ENCODE peak calls at places on chromosomes 5 and 9, in nine cellular contexts. One of them, this sample, is unnamed.

GRCh38 chr9:127122176-127123151 is at the start of gene ANGPTL2:
- DNase-seq in cardiac fibroblast: peak
- DNase-seq in fibroblast of lung: peak
- DNase-seq in endodermal cell: peak
- DNase-seq in neural progenitor cell: peak
- DNase-seq in tibial nerve: peak
- DNase-seq in A549: no peak
- DNase-seq in kidney: peak
- DNase-seq in brain microvascular endothelial cell: peak
- DNase-seq in this sample: peak

GRCh38 chr5:151219789-151220188 is 4.1 kb downstream of the CCDC69 start:
- DNase-seq in cardiac fibroblast: peak
- DNase-seq in fibroblast of lung: no peak
- DNase-seq in endodermal cell: peak
- DNase-seq in neural progenitor cell: no peak
- DNase-seq in tibial nerve: no peak
- DNase-seq in A549: no peak
- DNase-seq in kidney: no peak
- DNase-seq in brain microvascular endothelial cell: no peak
- DNase-seq in this sample: no peak

GRCh38 chr5:125045647-125046046 is 299.2 kb upstream of the ZNF608 start:
- DNase-seq in cardiac fibroblast: no peak
- DNase-seq in fibroblast of lung: no peak
- DNase-seq in endodermal cell: no peak
- DNase-seq in neural progenitor cell: no peak
- DNase-seq in tibial nerve: no peak
- DNase-seq in A549: peak
- DNase-seq in kidney: no peak
- DNase-seq in brain microvascular endothelial cell: no peak
- DNase-seq in this sample: no peak

GRCh38 chr5:169706758-169707450 is 69.8 kb downstream of the DOCK2 start:
- DNase-seq in cardiac fibroblast: peak
- DNase-seq in fibroblast of lung: peak
- DNase-seq in endodermal cell: no peak
- DNase-seq in neural progenitor cell: no peak
- DNase-seq in tibial nerve: no peak
- DNase-seq in A549: peak
- DNase-seq in kidney: no peak
- DNase-seq in brain microvascular endothelial cell: peak
- DNase-seq in this sample: peak

GRCh38 chr5:43182421-43182820 is 9.6 kb upstream of the NIM1K start:
- DNase-seq in cardiac fibroblast: no peak
- DNase-seq in fibroblast of lung: no peak
- DNase-seq in endodermal cell: no peak
- DNase-seq in neural progenitor cell: no peak
- DNase-seq in tibial nerve: no peak
- DNase-seq in A549: no peak
- DNase-seq in kidney: no peak
- DNase-seq in brain microvascular endothelial cell: no peak
- DNase-seq in this sample: no peak

GRCh38 chr9:87793292-87793691 is 67.4 kb downstream of the CTSL start:
- DNase-seq in cardiac fibroblast: peak
- DNase-seq in fibroblast of lung: peak
- DNase-seq in endodermal cell: no peak
- DNase-seq in neural progenitor cell: no peak
- DNase-seq in tibial nerve: peak
- DNase-seq in A549: peak
- DNase-seq in kidney: no peak
- DNase-seq in brain microvascular endothelial cell: peak
- DNase-seq in this sample: no peak

GRCh38 chr5:179378116-179378440 is 32.8 kb upstream of the ADAMTS2 start:
- DNase-seq in cardiac fibroblast: no peak
- DNase-seq in fibroblast of lung: no peak
- DNase-seq in endodermal cell: peak
- DNase-seq in neural progenitor cell: no peak
- DNase-seq in tibial nerve: no peak
- DNase-seq in A549: no peak
- DNase-seq in kidney: peak
- DNase-seq in brain microvascular endothelial cell: no peak
- DNase-seq in this sample: no peak

GRCh38 chr9:20835364-20836286 is 151.6 kb downstream of the FOCAD start:
- DNase-seq in cardiac fibroblast: peak
- DNase-seq in fibroblast of lung: peak
- DNase-seq in endodermal cell: no peak
- DNase-seq in neural progenitor cell: no peak
- DNase-seq in tibial nerve: no peak
- DNase-seq in A549: peak
- DNase-seq in kidney: no peak
- DNase-seq in brain microvascular endothelial cell: peak
- DNase-seq in this sample: no peak

GRCh38 chr9:27536168-27536567 is 6.6 kb upstream of the MOB3B start:
- DNase-seq in cardiac fibroblast: no peak
- DNase-seq in fibroblast of lung: no peak
- DNase-seq in endodermal cell: no peak
- DNase-seq in neural progenitor cell: no peak
- DNase-seq in tibial nerve: no peak
- DNase-seq in A549: no peak
- DNase-seq in kidney: no peak
- DNase-seq in brain microvascular endothelial cell: no peak
- DNase-seq in this sample: no peak

GRCh38 chr9:76358628-76359283 is 35.5 kb downstream of the RFK start:
- DNase-seq in cardiac fibroblast: no peak
- DNase-seq in fibroblast of lung: no peak
- DNase-seq in endodermal cell: no peak
- DNase-seq in neural progenitor cell: no peak
- DNase-seq in tibial nerve: no peak
- DNase-seq in A549: no peak
- DNase-seq in kidney: no peak
- DNase-seq in brain microvascular endothelial cell: no peak
- DNase-seq in this sample: no peak

GRCh38 chr5:83509535-83509934 is 38.0 kb downstream of the VCAN start:
- DNase-seq in cardiac fibroblast: peak
- DNase-seq in fibroblast of lung: peak
- DNase-seq in endodermal cell: no peak
- DNase-seq in neural progenitor cell: peak
- DNase-seq in tibial nerve: no peak
- DNase-seq in A549: peak
- DNase-seq in kidney: no peak
- DNase-seq in brain microvascular endothelial cell: no peak
- DNase-seq in this sample: peak

GRCh38 chr9:83220737-83221136 is 157.8 kb upstream of the RASEF start:
- DNase-seq in cardiac fibroblast: peak
- DNase-seq in fibroblast of lung: peak
- DNase-seq in endodermal cell: no peak
- DNase-seq in neural progenitor cell: no peak
- DNase-seq in tibial nerve: no peak
- DNase-seq in A549: no peak
- DNase-seq in kidney: no peak
- DNase-seq in brain microvascular endothelial cell: peak
- DNase-seq in this sample: peak

GRCh38 chr9:98445576-98445975 is 190.1 kb upstream of the TBC1D2 start:
- DNase-seq in cardiac fibroblast: no peak
- DNase-seq in fibroblast of lung: no peak
- DNase-seq in endodermal cell: no peak
- DNase-seq in neural progenitor cell: no peak
- DNase-seq in tibial nerve: no peak
- DNase-seq in A549: no peak
- DNase-seq in kidney: no peak
- DNase-seq in brain microvascular endothelial cell: no peak
- DNase-seq in this sample: no peak

GRCh38 chr5:42543774-42544173 is 120.5 kb downstream of the GHR start:
- DNase-seq in cardiac fibroblast: no peak
- DNase-seq in fibroblast of lung: no peak
- DNase-seq in endodermal cell: no peak
- DNase-seq in neural progenitor cell: no peak
- DNase-seq in tibial nerve: no peak
- DNase-seq in A549: no peak
- DNase-seq in kidney: no peak
- DNase-seq in brain microvascular endothelial cell: no peak
- DNase-seq in this sample: no peak

GRCh38 chr5:130400091-130400490 is 495.8 kb downstream of the CHSY3 start:
- DNase-seq in cardiac fibroblast: peak
- DNase-seq in fibroblast of lung: peak
- DNase-seq in endodermal cell: no peak
- DNase-seq in neural progenitor cell: no peak
- DNase-seq in tibial nerve: no peak
- DNase-seq in A549: peak
- DNase-seq in kidney: no peak
- DNase-seq in brain microvascular endothelial cell: peak
- DNase-seq in this sample: peak

GRCh38 chr9:80501635-80502034 is 929.9 kb downstream of the TLE4 start:
- DNase-seq in cardiac fibroblast: no peak
- DNase-seq in fibroblast of lung: peak
- DNase-seq in endodermal cell: no peak
- DNase-seq in neural progenitor cell: no peak
- DNase-seq in tibial nerve: no peak
- DNase-seq in A549: no peak
- DNase-seq in kidney: no peak
- DNase-seq in brain microvascular endothelial cell: peak
- DNase-seq in this sample: no peak

GRCh38 chr5:36691993-36692392 is 85.6 kb downstream of the SLC1A3 start:
- DNase-seq in cardiac fibroblast: no peak
- DNase-seq in fibroblast of lung: peak
- DNase-seq in endodermal cell: no peak
- DNase-seq in neural progenitor cell: peak
- DNase-seq in tibial nerve: no peak
- DNase-seq in A549: no peak
- DNase-seq in kidney: no peak
- DNase-seq in brain microvascular endothelial cell: no peak
- DNase-seq in this sample: no peak
- H3K4me3 ChIP-seq in cardiac fibroblast: no peak
- H3K4me3 ChIP-seq in fibroblast of lung: no peak
- H3K4me3 ChIP-seq in endodermal cell: no peak
- H3K4me3 ChIP-seq in neural progenitor cell: no peak
- H3K4me3 ChIP-seq in tibial nerve: no peak
- H3K4me3 ChIP-seq in A549: no peak
- H3K4me3 ChIP-seq in kidney: no peak
- H3K4me3 ChIP-seq in brain microvascular endothelial cell: no peak
- H3K4me3 ChIP-seq in this sample: no peak

DNA sequence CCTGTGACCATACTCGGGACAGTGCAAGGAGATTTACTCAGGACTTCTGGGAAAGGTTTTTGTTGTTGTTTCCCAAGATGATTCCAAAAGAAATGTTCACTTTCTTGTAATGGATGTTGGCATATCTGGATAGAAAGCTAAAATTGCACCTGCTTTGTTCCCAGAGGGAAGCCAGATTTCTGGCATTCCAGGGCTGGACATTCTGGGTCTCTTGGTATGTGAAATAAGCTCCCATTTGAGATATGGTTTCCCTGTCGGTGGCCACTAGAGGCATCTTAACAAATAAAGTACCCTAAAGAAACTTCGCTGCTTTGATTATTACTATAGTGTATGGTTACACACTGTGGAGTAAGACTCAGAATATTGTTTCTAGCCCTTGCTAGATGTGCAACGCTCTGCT is 737.3 kb downstream of the BRINP1 start:
- DNase-seq in cardiac fibroblast: no peak
- DNase-seq in fibroblast of lung: no peak
- DNase-seq in endodermal cell: no peak
- DNase-seq in neural progenitor cell: no peak
- DNase-seq in tibial nerve: no peak
- DNase-seq in A549: no peak
- DNase-seq in kidney: no peak
- DNase-seq in brain microvascular endothelial cell: no peak
- DNase-seq in this sample: no peak
- TF ChIP-seq CTCF in cardiac fibroblast: no peak
- TF ChIP-seq CTCF in fibroblast of lung: no peak
- TF ChIP-seq CTCF in endodermal cell: peak
- TF ChIP-seq CTCF in neural progenitor cell: peak
- TF ChIP-seq CTCF in tibial nerve: no peak
- TF ChIP-seq CTCF in A549: no peak
- TF ChIP-seq CTCF in kidney: no peak
- TF ChIP-seq CTCF in brain microvascular endothelial cell: peak
- TF ChIP-seq CTCF in this sample: no peak

DNA sequence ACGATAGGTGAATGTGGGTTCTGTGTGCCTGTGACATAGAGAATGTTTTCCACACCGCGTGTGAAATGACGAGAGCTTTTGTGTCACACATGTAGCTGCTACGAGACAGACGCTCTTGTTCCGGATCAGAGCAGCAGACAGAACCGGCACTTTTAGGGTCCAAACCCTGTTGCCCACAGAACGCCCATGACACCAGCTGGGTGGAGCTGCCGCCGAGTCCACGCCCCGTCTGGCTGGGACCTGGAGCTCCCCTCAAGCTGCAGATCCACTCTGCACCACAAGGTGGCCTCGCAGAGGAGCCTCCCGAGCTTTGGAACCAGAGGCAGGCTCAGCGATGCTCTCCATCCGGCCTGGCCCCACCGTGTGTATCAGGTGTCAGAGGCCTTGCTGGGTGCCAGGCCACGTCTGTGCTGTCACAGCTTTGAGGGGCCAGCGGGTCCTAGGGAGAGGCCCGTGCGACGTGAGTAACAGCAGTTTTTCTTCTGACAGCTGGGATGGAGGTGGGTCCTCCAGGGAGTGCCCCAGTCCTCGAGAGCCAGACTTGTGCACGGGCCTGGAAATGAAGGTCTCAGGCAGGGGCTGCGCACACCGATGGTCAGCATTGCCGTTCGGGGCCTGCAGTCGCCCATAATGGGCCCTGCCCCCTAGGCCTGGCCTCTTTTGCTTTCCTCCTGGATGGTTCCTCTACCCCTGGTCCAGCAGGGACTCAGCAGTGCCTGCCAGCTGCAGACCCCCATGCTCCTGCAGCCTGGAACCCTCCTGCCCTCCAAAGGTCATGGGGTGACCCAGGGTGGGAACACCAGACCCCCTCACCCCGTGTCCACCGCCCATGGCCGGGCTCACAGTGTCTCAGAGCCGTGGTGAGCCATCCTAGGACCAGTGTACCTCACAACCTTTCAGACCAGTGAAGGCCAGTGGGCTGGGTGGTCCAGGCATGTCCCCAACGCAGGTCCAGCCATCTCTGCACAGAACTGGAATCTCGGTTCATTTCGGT is 2.5 kb upstream of the LRRC14B start:
- DNase-seq in cardiac fibroblast: peak
- DNase-seq in fibroblast of lung: peak
- DNase-seq in endodermal cell: peak
- DNase-seq in neural progenitor cell: peak
- DNase-seq in tibial nerve: peak
- DNase-seq in A549: peak
- DNase-seq in kidney: peak
- DNase-seq in brain microvascular endothelial cell: peak
- DNase-seq in this sample: peak
- H3K4me3 ChIP-seq in cardiac fibroblast: no peak
- H3K4me3 ChIP-seq in fibroblast of lung: no peak
- H3K4me3 ChIP-seq in endodermal cell: no peak
- H3K4me3 ChIP-seq in neural progenitor cell: no peak
- H3K4me3 ChIP-seq in tibial nerve: peak
- H3K4me3 ChIP-seq in A549: no peak
- H3K4me3 ChIP-seq in kidney: peak
- H3K4me3 ChIP-seq in brain microvascular endothelial cell: no peak
- H3K4me3 ChIP-seq in this sample: no peak

DNA sequence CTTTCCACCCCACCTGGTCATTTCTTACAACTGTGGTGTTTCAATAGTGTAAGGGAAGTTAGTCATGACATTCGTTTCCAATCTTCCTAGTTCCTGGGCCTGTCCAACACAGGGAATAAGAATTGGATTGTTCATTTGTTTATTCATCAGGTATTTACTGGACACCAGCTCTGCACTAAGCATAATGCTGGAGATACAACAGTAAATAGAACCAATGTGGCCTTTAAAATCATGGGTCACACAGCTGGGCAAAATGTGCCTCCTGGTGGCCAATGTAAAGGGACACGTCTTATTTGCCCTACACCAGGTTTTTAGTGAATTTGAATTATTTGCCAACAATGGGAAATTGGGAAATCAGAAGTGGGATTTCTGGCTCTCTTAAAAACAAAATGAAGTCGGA is 10.4 kb downstream of the ABLIM3 start:
- DNase-seq in cardiac fibroblast: peak
- DNase-seq in fibroblast of lung: no peak
- DNase-seq in endodermal cell: peak
- DNase-seq in neural progenitor cell: no peak
- DNase-seq in tibial nerve: no peak
- DNase-seq in A549: peak
- DNase-seq in kidney: no peak
- DNase-seq in brain microvascular endothelial cell: no peak
- DNase-seq in this sample: no peak
- TF ChIP-seq CTCF in cardiac fibroblast: peak
- TF ChIP-seq CTCF in fibroblast of lung: peak
- TF ChIP-seq CTCF in endodermal cell: peak
- TF ChIP-seq CTCF in neural progenitor cell: peak
- TF ChIP-seq CTCF in tibial nerve: no peak
- TF ChIP-seq CTCF in A549: peak
- TF ChIP-seq CTCF in kidney: peak
- TF ChIP-seq CTCF in brain microvascular endothelial cell: peak
- TF ChIP-seq CTCF in this sample: peak